ENCODE peak calls at places on chromosomes 3 and 15, in four cellular contexts. P is psoas muscle, A is lower lobe of right lung, G is epithelial cell of esophagus. T is an unnamed sample.

GRCh38 chr3:152769523-152769922 is 65.4 kb upstream of the P2RY1 start:
- DNase-seq in P (no peak), A (no peak), G (peak; percentile 69), T (no peak)

GRCh38 chr3:141544697-141545096 is 57.9 kb downstream of the RASA2 start:
- DNase-seq in A (no peak), P (no peak), G (no peak), T (no peak)

GRCh38 chr3:55189359-55189801 is 261.5 kb upstream of the LRTM1 start:
- DNase-seq in G (no peak), P (no peak), A (no peak), T (no peak)

GRCh38 chr15:98650871-98651481 is 2.6 kb downstream of the IGF1R start:
- DNase-seq in G (no peak), A (no peak), P (no peak), T (peak; percentile 57)

GRCh38 chr15:76173317-76173834 is 113.6 kb downstream of the TMEM266 start:
- DNase-seq in G (no peak), P (no peak), A (no peak), T (no peak)

GRCh38 chr15:92035961-92036360 is 182.5 kb downstream of the SLCO3A1 start:
- DNase-seq in P (no peak), A (no peak), G (no peak), T (no peak)

GRCh38 chr3:159982442-159982841 is 6.2 kb upstream of the IL12A start:
- DNase-seq in A (no peak), P (no peak), G (no peak), T (no peak)

GRCh38 chr15:82810061-82810862 is 834 bp downstream of the WHAMM start:
- DNase-seq in A (peak; percentile 63), P (no peak), G (peak; percentile 55), T (peak; percentile 68)

GRCh38 chr15:56812255-56812654 is 78.9 kb upstream of the ZNF280D start:
- DNase-seq in P (no peak), A (no peak), G (no peak), T (no peak)

GRCh38 chr15:80159811-80160569 is 7.2 kb downstream of the FAH start:
- DNase-seq in A (no peak), G (no peak), P (no peak), T (no peak)

GRCh38 chr3:33807190-33807589 is 8.8 kb downstream of the PDCD6IP start:
- DNase-seq in G (no peak), A (no peak), P (no peak), T (peak; percentile 72)

GRCh38 chr15:65330934-65331645 is 26.6 kb downstream of the RNU5B-1 start:
- DNase-seq in G (no peak), A (peak; percentile 15), P (no peak), T (no peak)

GRCh38 chr15:51642696-51643095 is 20.1 kb upstream of the DMXL2 start:
- DNase-seq in P (no peak), A (no peak), G (peak; percentile 73), T (no peak)

GRCh38 chr15:31302778-31303433 is 23.7 kb upstream of the KLF13 start:
- DNase-seq in A (no peak), P (no peak), G (no peak), T (no peak)

GRCh38 chr3:161163297-161163696 is 57.8 kb upstream of the NMD3 start:
- DNase-seq in A (no peak), P (no peak), G (peak; percentile 95), T (no peak)

GRCh38 chr15:101161656-101162055 is 90.2 kb downstream of the CHSY1 start:
- DNase-seq in P (no peak), G (no peak), A (peak; percentile 3), T (no peak)

GRCh38 chr3:42633544-42633943 is 20.0 kb upstream of the ZBTB47 start:
- DNase-seq in G (no peak), P (no peak), A (no peak), T (no peak)

GRCh38 chr3:62325896-62326295 is 47.5 kb downstream of the FEZF2 start:
- DNase-seq in G (peak; percentile 34), P (no peak), A (no peak), T (no peak)

GRCh38 chr15:72864681-72865080 is 81.1 kb upstream of the ADPGK start:
- DNase-seq in P (no peak), A (no peak), G (no peak), T (no peak)

GRCh38 chr3:20023663-20024417 is 11.8 kb upstream of the PP2D1 start:
- DNase-seq in A (no peak), P (no peak), G (no peak), T (peak; percentile 40)

GRCh38 chr15:52093539-52094502 is 18.8 kb downstream of the BCL2L10 start:
- DNase-seq in G (peak; percentile 98), A (no peak), P (peak; percentile 56), T (no peak)

GRCh38 chr3:11381563-11381962 is 109.4 kb downstream of the ATG7 start:
- DNase-seq in G (no peak), P (no peak), A (no peak), T (no peak)

GRCh38 chr3:149536429-149536828 is 61.9 kb downstream of the TM4SF4 start:
- DNase-seq in A (peak; percentile 64), P (peak; percentile 50), G (no peak), T (no peak)

DNA sequence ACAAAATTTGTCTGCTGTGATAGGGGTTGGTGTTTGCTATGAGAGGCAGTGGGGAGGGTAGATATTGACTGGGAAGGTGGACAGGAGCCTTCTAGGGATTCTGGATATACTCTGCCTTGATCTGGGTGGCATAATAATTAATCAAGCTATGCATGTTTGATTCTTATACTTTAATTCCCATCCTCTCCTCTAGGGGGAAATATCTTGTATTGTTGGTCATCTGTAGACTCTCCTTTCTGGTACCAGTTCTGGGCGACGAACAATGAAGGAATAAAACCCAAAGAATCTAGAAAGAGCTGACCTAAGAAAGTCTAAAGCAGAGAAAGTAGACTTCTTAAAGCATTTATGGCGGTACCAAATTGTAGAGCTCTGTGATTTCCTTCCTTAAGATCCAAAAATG is 198.2 kb upstream of the STRIT1 start:
- DNase-seq in P (no peak), A (no peak), G (no peak), T (no peak)
- TF ChIP-seq CTCF in P (no peak), A (no peak), G (no peak), T (no peak)

GRCh38 chr3:51386852-51387229 is 1.8 kb downstream of the MANF start:
- DNase-seq in P (no peak), A (no peak), G (no peak), T (peak; percentile 31)

GRCh38 chr3:51390186-51390585 is 899 bp upstream of the RBM15B start:
- DNase-seq in P (no peak), A (no peak), G (no peak), T (no peak)

GRCh38 chr3:51389423-51390183 is 1.5 kb upstream of the RBM15B start:
- DNase-seq in A (peak; percentile 73), G (peak; percentile 61), P (peak; percentile 46), T (peak; percentile 67)

GRCh38 chr3:51386159-51386851 is 1.2 kb downstream of the MANF start:
- DNase-seq in A (no peak), P (no peak), G (no peak), T (no peak)

DNA sequence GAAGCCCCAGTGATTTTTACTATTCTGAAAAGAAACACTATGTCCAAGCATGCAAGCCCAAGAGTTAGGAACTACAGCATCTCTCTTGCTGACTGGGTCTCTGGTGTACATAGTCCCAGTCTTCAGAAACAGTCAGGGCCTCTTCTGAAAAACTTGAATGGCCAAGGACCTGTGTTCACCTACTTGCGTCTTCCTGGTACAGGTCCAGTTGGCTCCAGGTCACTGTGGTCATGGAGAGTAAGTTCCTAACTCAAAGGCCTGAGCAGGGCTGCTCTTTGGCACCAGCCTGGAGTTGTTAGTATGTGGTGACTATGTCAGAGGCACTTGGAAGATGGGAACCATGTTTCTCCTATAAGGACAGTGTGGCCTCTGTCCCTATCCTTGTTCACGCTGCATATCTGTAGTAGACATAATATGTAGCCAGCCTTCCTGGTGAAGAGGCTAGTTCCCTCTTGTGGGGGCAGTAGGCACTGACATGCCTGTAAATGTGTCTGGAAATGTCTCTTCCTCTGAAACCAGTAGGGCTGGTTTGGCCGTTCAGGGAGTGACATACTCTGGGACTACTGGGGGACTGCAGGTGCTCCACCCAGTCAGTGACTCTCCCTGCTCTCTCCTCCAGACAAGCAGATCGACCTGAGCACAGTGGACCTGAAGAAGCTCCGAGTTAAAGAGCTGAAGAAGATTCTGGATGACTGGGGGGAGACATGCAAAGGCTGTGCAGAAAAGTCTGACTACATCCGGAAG is 2.6 kb upstream of the RBM15B start:
- DNase-seq in G (peak; percentile 94), P (no peak), A (no peak), T (peak; percentile 64)
- TF ChIP-seq CTCF in G (peak; percentile 79), P (no peak), A (peak; percentile 13), T (peak; percentile 16)

GRCh38 chr15:78177447-78177873 is 28.3 kb downstream of the IDH3A start:
- DNase-seq in P (no peak), G (peak; percentile 39), A (no peak), T (peak; percentile 68)
- TF ChIP-seq CTCF in P (peak; percentile 64), G (peak; percentile 77), A (peak; percentile 37), T (no peak)

GRCh38 chr15:66838671-66839239 is 136.7 kb downstream of the SMAD6 start:
- DNase-seq in P (no peak), A (no peak), G (peak; percentile 38), T (no peak)
- TF ChIP-seq CTCF in P (peak; percentile 43), A (peak; percentile 51), G (peak; percentile 62), T (no peak)